ENCODE peak calls at places on chromosomes 16 and 17, in ten cellular contexts. J, K, V, I, P, L, D, G, H and Y are unnamed samples.

GRCh38 chr16:55508941-55509920 is at the start of gene LPCAT2:
- DNase-seq in J (peak; percentile 63), H (peak; percentile 91), P (peak; percentile 93), L (peak; percentile 91), K (peak; percentile 95), I (no peak), D (peak; percentile 67), G (peak; percentile 71), V (no peak), Y (peak; percentile 84)

GRCh38 chr17:77763575-77763974 is 194.9 kb upstream of the TNRC6C start:
- DNase-seq in D (no peak), H (no peak), V (no peak), K (no peak), I (no peak), J (no peak), G (no peak), P (no peak), L (no peak), Y (no peak)

GRCh38 chr17:18247613-18248001 is 10.9 kb downstream of the FLII start:
- DNase-seq in P (no peak), I (no peak), H (no peak), K (no peak), V (no peak), L (no peak), G (no peak), D (no peak), J (no peak), Y (no peak)

GRCh38 chr17:77736207-77736600 is 222.3 kb upstream of the TNRC6C start:
- DNase-seq in L (no peak), V (no peak), G (no peak), H (peak; percentile 74), P (no peak), K (peak; percentile 38), J (no peak), D (no peak), I (no peak), Y (no peak)

GRCh38 chr17:62705116-62705515 is 77.6 kb downstream of the MRC2 start:
- DNase-seq in I (no peak), G (no peak), L (no peak), V (no peak), P (no peak), J (no peak), D (no peak), K (peak; percentile 30), H (no peak), Y (no peak)

GRCh38 chr17:19707728-19708221 is 8.6 kb downstream of the SLC47A2 start:
- DNase-seq in G (no peak), H (peak; percentile 81), V (no peak), D (no peak), K (no peak), L (no peak), P (no peak), I (no peak), J (no peak), Y (no peak)

GRCh38 chr16:1825864-1826690 is 548 bp downstream of the HAGH start:
- DNase-seq in L (peak; percentile 76), K (peak; percentile 91), J (no peak), P (peak; percentile 86), I (peak; percentile 94), V (peak; percentile 62), H (no peak), G (no peak), D (peak; percentile 8), Y (no peak)

GRCh38 chr16:85444879-85445778 is 168.0 kb upstream of the GSE1 start:
- DNase-seq in D (no peak), I (no peak), H (no peak), K (peak; percentile 42), L (peak; percentile 79), J (no peak), G (no peak), V (no peak), P (no peak), Y (no peak)

GRCh38 chr16:57846078-57846697 is 43.9 kb upstream of the KIFC3 start:
- DNase-seq in I (no peak), H (no peak), D (no peak), K (peak; percentile 76), G (no peak), V (no peak), P (peak; percentile 67), L (no peak), J (no peak), Y (peak; percentile 59)

GRCh38 chr17:72397687-72398086 is 276.9 kb downstream of the SOX9 start:
- DNase-seq in L (no peak), G (no peak), K (no peak), P (no peak), V (no peak), H (no peak), J (no peak), D (no peak), I (no peak), Y (peak; percentile 57)

GRCh38 chr16:56212144-56212543 is 20.9 kb downstream of the GNAO1 start:
- DNase-seq in I (no peak), D (no peak), G (no peak), J (no peak), H (no peak), K (no peak), L (no peak), V (no peak), P (no peak), Y (no peak)

GRCh38 chr17:27593232-27593856 is 37.6 kb upstream of the LGALS9 start:
- DNase-seq in P (no peak), V (no peak), K (no peak), L (peak; percentile 21), J (no peak), G (no peak), H (no peak), D (no peak), I (no peak), Y (no peak)
- TF ChIP-seq CTCF in P (no peak), V (no peak), K (peak; percentile 8), L (no peak), J (no peak), G (no peak), H (no peak), D (no peak), I (no peak), Y (no peak)

GRCh38 chr17:56653877-56654276 is 60.4 kb downstream of the NOG start:
- DNase-seq in K (peak; percentile 82), L (no peak), V (peak; percentile 42), G (peak; percentile 63), J (peak; percentile 45), P (no peak), D (no peak), I (peak; percentile 74), H (no peak), Y (peak; percentile 75)
- TF ChIP-seq CTCF in K (peak; percentile 78), L (no peak), V (peak; percentile 56), G (peak; percentile 71), J (peak; percentile 76), P (no peak), D (peak; percentile 55), I (no peak), H (peak; percentile 44), Y (peak; percentile 90)

GRCh38 chr17:58127846-58128245 is 20.3 kb upstream of the OR4D1 start:
- DNase-seq in L (no peak), J (no peak), H (no peak), I (no peak), K (no peak), V (no peak), D (no peak), P (no peak), G (no peak), Y (no peak)

GRCh38 chr17:58119491-58119890 is 28.7 kb upstream of the OR4D1 start:
- DNase-seq in H (no peak), V (no peak), P (no peak), J (no peak), K (no peak), L (no peak), G (no peak), D (no peak), I (no peak), Y (no peak)

GRCh38 chr17:58117382-58117781 is 30.8 kb upstream of the OR4D1 start:
- DNase-seq in V (no peak), P (no peak), K (no peak), J (no peak), G (no peak), L (no peak), H (no peak), D (no peak), I (no peak), Y (no peak)

GRCh38 chr17:58120195-58120822 is 27.9 kb upstream of the OR4D1 start:
- DNase-seq in G (peak; percentile 33), L (no peak), H (no peak), K (peak; percentile 86), P (no peak), D (peak; percentile 18), V (peak; percentile 22), I (peak; percentile 39), J (peak; percentile 32), Y (peak; percentile 61)

GRCh38 chr17:58121925-58122324 is 26.3 kb upstream of the OR4D1 start:
- DNase-seq in D (no peak), J (peak; percentile 17), H (no peak), K (peak; percentile 54), L (no peak), P (no peak), G (peak; percentile 59), I (no peak), V (peak; percentile 31), Y (peak; percentile 17)
- TF ChIP-seq CTCF in D (no peak), J (peak; percentile 26), H (peak; percentile 23), K (peak; percentile 56), L (no peak), P (no peak), G (peak; percentile 93), I (peak; percentile 11), V (peak; percentile 51), Y (peak; percentile 66)

GRCh38 chr16:88285514-88285822 is 97.3 kb upstream of the ZNF469 start:
- DNase-seq in D (no peak), H (no peak), P (no peak), J (no peak), I (no peak), G (no peak), K (no peak), V (no peak), L (peak; percentile 34), Y (no peak)

GRCh38 chr16:88289001-88289400 is 93.8 kb upstream of the ZNF469 start:
- DNase-seq in G (no peak), H (no peak), L (no peak), J (no peak), P (no peak), V (no peak), K (no peak), D (no peak), I (no peak), Y (no peak)

GRCh38 chr16:88286301-88286923 is 96.3 kb upstream of the ZNF469 start:
- DNase-seq in K (no peak), G (no peak), P (no peak), L (peak; percentile 22), I (no peak), D (no peak), H (no peak), V (no peak), J (no peak), Y (no peak)

GRCh38 chr16:88288303-88288702 is 94.5 kb upstream of the ZNF469 start:
- DNase-seq in V (no peak), G (no peak), I (no peak), L (no peak), H (no peak), P (no peak), J (no peak), D (no peak), K (no peak), Y (no peak)

DNA sequence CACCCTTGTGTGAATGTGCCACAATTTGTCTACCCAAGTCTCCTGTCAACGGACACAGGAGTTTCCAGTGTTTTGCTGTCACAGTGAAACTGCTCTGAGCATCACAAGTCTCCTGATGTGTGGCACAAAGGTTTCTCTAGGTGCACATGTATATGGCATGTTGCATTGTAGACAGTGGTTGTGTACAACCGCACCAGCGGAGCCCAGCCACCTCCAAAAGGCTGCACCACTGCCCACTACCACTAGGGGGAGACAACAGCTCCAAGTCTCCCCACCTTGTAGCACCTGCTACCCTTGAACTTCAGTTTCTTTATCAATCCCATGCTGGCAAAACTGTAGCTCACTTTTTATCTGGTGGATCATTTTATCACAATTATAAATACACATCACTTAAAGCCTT is 95.5 kb upstream of the ZNF469 start:
- DNase-seq in G (peak; percentile 63), L (peak; percentile 12), K (no peak), J (no peak), P (no peak), D (no peak), V (no peak), H (no peak), I (no peak), Y (peak; percentile 48)
- TF ChIP-seq CTCF in G (peak; percentile 93), L (no peak), K (peak; percentile 47), J (peak; percentile 75), P (no peak), D (peak; percentile 52), V (peak; percentile 58), H (peak; percentile 53), I (peak; percentile 26), Y (peak; percentile 89)